ENCODE peak calls at places on chromosome 16, in six cellular contexts. G is right lobe of liver, U is heart left ventricle, V is suprapubic skin, L is uterus, O is sigmoid colon. A is an unnamed sample.

GRCh38 chr16:19696961-19697360 is 21.1 kb downstream of the KNOP1 start:
- DNase-seq in U (no peak), O (no peak), V (no peak), G (peak; percentile 48), L (no peak), A (no peak)

GRCh38 chr16:27251561-27252205 is 16.9 kb downstream of the NSMCE1 start:
- DNase-seq in U (no peak), V (no peak), O (no peak), G (no peak), L (no peak), A (no peak)

GRCh38 chr16:17138801-17139200 is 332.0 kb downstream of the XYLT1 start:
- DNase-seq in V (no peak), L (no peak), O (no peak), G (no peak), U (no peak), A (no peak)

GRCh38 chr16:75477680-75478473 is 13.4 kb upstream of the TMEM170A start:
- DNase-seq in O (no peak), G (no peak), L (no peak), U (no peak), V (no peak), A (no peak)

GRCh38 chr16:89791278-89791995 is 25.0 kb downstream of the FANCA start:
- DNase-seq in G (no peak), V (no peak), L (no peak), O (no peak), U (no peak), A (no peak)

GRCh38 chr16:88482630-88483391 is 29.7 kb downstream of the ZFPM1 start:
- DNase-seq in L (no peak), U (no peak), V (no peak), O (no peak), G (no peak), A (no peak)

GRCh38 chr16:17448640-17449638 is 21.8 kb downstream of the XYLT1 start:
- DNase-seq in V (no peak), U (peak; percentile 67), O (no peak), G (peak; percentile 62), L (no peak), A (no peak)

GRCh38 chr16:54212893-54213292 is 73.7 kb downstream of the IRX3 start:
- DNase-seq in V (no peak), G (no peak), O (no peak), U (no peak), L (no peak), A (no peak)

GRCh38 chr16:2702871-2703745 is 16.9 kb downstream of the PRSS27 start:
- DNase-seq in U (peak; percentile 84), V (no peak), O (no peak), G (peak; percentile 94), L (no peak), A (peak; percentile 54)

GRCh38 chr16:25007284-25007984 is 7.7 kb downstream of the ARHGAP17 start:
- DNase-seq in O (no peak), L (no peak), V (peak; percentile 53), G (no peak), U (no peak), A (no peak)
- H3K27ac ChIP-seq in O (no peak overlapping the region), L (no peak overlapping the region), V (peak overlapping the region; percentile 16), G (no peak overlapping the region), U (no peak overlapping the region), A (no peak overlapping the region)

DNA sequence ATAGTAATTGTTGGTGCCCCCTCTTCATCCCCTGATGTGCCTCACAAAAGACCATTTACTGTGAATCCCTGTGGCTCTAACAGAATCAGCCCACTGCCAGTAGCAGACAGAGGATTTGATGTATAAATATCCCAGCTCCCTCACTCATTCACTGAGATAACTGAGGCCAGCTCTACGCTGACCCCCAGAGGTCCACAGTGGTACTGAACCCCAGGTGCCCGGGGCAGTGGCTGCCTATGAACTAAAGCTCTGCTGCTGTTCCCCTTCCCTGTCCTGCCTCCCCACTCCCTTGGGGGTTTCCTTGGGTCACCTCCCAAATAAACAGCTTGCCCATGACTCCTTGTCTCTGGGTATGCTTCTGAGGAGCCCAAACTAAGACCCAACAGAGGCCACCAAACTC is 295.8 kb downstream of the FOXL1 start:
- DNase-seq in V (no peak), L (no peak), O (no peak), G (no peak), U (no peak), A (peak; percentile 16)
- TF ChIP-seq CTCF in V (no peak), L (no peak), O (no peak), G (peak; percentile 25), U (peak; percentile 29), A (peak; percentile 47)

DNA sequence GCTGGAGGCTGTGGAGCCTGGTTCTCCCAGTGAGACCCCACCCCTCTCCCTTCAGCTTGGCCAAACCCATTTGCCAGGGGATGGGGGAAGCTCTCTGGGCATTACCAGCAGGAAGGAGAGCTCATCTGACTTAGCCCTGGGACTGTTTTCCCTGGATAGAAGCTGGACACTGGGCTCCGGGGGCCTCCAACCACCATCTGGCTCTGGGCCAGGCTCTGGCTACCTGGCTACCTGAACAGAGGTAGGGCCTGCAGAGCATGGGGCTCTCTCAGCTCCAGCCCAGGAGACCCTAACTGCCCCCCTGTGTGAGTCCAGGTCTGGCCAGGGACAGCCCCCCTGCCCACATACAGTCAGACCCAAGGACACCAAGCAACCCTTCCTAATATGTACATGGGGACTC is 14.0 kb downstream of the CNGB1 start:
- DNase-seq in V (no peak), O (no peak), U (no peak), G (peak; percentile 20), L (no peak), A (no peak)
- H3K27me3 ChIP-seq in V (no peaks in the 10 kb centered on the region), O (no peaks in the 10 kb centered on the region), U (no peaks in the 10 kb centered on the region), G (no peaks in the 10 kb centered on the region), L (no peaks in the 10 kb centered on the region), A (no peaks in the 10 kb centered on the region)

DNA sequence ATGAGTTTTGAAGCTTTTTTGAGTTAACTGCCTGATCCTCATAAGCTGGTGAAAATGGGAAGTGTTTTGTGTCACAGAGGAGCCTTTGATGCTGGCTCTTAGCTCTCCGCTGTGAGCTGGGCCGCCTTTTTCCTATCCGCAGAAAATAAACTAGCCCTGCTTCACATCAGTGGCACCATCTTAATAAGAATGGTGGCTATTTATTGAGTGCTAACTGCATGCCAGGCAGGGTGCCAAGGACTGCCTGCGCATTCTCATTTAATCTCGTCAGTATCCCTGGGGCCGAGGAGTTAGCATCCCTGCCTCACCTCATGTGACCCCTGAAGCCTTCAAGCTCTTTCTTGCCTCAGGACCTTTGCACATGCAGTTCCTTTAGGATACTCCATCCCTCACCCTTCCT is 309.0 kb downstream of the CPPED1 start:
- DNase-seq in U (no peak), V (no peak), L (no peak), G (no peak), O (no peak), A (no peak)
- H3K27ac ChIP-seq in U (no peak overlapping the region), V (no peak overlapping the region), L (no peak overlapping the region), G (no peak overlapping the region), O (peak overlapping the region; percentile 51), A (no peak overlapping the region)

DNA sequence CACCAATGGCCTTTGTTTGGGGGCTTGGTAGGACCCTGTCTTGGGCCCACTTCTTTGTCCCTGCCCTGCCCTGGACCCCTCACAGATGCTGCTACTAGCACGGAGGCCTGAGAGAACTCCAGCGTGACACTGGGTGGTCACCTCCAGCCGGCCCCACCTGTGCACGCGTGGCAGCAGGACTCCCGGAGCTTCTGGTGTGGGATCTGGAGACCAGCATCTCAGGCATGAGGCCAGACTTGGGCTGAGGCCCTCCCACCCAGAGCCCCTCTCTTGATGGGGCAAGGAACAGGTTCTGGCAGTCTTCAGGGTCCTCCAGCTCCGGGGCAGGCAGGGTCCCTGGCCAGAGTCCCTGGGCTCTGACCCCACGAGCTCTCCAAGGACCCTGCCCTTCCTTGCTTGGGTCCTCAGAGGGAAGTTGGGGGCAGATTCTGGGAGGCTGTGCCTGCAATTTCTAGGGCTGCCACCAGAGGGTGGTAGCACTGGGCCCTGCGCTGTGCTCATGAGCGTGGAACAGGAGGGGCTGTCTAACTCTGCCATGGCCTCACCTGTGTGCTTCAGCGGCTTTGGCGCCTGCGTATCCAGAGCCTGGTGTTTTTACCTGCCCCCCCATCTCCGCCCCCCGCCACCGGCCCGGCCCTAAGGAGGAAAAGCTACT is 3.1 kb upstream of the BAIAP3 start:
- DNase-seq in G (no peak), L (no peak), O (no peak), V (no peak), U (no peak), A (no peak)
- TF ChIP-seq CTCF in G (peak; percentile 27), L (no peak), O (no peak), V (no peak), U (no peak), A (peak; percentile 30)

GRCh38 chr16:86069736-86070298 is 170.9 kb downstream of the IRF8 start:
- DNase-seq in V (no peak), L (no peak), O (no peak), G (peak; percentile 38), U (no peak), A (no peak)
- H3K27me3 ChIP-seq in V (peaks cover 53% of the 10 kb centered on the region), L (no peaks in the 10 kb centered on the region), O (no peaks in the 10 kb centered on the region), G (no peaks in the 10 kb centered on the region), U (no peaks in the 10 kb centered on the region), A (peaks cover 18% of the 10 kb centered on the region)

DNA sequence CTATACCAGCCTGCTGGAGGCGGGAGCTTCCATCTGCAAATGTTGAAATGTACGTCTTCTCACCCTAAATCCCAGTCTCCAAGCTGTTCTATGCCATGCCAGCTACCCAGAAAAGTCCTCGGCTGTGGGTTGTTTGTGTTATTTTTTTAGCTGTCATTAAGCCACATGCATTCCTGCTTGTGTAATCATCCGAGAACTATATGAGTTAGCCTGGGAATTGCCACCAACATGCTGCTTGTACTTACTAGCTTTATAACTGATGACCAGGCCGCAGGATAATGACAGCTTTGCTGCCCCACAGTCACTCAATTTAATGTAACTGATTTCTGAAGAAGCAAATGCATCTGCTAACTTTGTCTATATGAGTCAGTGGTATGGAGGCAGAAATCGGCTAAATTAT is 314.0 kb upstream of the SALL1 start:
- DNase-seq in V (no peak), G (no peak), O (no peak), L (no peak), U (no peak), A (no peak)
- H3K27ac ChIP-seq in V (no peak overlapping the region), G (no peak overlapping the region), O (no peak overlapping the region), L (no peak overlapping the region), U (no peak overlapping the region), A (no peak overlapping the region)

DNA sequence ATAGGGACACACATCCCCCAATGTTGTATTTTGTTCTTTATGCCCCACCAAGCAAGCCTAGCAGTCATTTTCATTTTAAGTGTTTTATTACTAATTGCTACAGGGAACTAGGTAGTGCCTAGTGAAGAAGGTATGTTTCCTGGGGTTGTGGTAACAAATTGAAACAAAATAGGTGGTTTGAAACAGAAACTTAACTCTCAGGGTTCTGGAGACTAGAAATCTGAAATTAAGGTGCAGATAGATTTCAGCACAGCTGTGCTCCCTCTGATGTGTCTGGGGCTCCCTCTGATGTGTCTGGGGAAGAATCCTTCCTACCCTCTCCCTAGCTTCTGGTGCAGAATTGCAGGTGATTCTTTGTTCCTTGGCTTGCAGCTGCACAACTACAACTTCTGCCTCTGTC is 390.1 kb downstream of the ZFHX3 start:
- DNase-seq in L (no peak), V (no peak), U (no peak), O (no peak), G (no peak), A (no peak)
- TF ChIP-seq CTCF in L (no peak), V (no peak), U (no peak), O (no peak), G (no peak), A (no peak)

DNA sequence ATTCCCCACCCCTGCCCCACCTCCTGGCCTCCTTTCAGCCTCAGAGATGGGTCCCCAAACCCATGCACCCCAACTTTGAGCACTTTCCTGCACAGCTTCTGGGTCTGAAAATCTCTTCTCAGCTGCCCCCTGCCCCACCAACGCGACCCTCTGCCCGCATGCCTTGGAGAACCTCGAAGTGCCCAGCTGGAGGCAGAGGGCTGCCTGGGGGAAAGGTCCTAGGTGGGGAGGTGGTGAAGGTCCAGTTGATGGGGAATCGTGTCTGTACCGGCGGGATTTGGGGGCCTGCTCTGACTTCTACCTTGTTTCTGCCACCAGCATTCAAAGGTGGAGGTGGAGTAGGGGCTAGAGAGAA is 1.3 kb downstream of the NKD1 start:
- DNase-seq in O (no peak), L (no peak), U (no peak), G (no peak), V (no peak), A (no peak)
- H3K27me3 ChIP-seq in O (no peaks in the 10 kb centered on the region), L (no peaks in the 10 kb centered on the region), U (no peaks in the 10 kb centered on the region), G (no peaks in the 10 kb centered on the region), V (peaks cover 4% of the 10 kb centered on the region), A (no peaks in the 10 kb centered on the region)